ENCODE peak calls at places on chromosomes 13 and 19, in ten cellular contexts. N is esophagus squamous epithelium, B is AG09309, E is spleen, A is lower leg skin, M is psoas muscle, L is tibial nerve, Z is cardiac fibroblast, S is heart right ventricle, K is HepG2. U is an unnamed sample.

GRCh38 chr19:45215391-45216191 is 29.6 kb downstream of the EXOC3L2 start:
- DNase-seq in N (no peak), B (no peak), E (peak; percentile 81), A (no peak), M (no peak), L (no peak), Z (no peak), S (peak; percentile 17), K (no peak), U (no peak)

GRCh38 chr19:6065685-6066365 is 44.5 kb downstream of the RFX2 start:
- DNase-seq in N (no peak), B (no peak), E (no peak), A (peak; percentile 87), M (peak; percentile 30), L (no peak), Z (no peak), S (peak; percentile 66), K (peak; percentile 87), U (peak; percentile 17)

GRCh38 chr19:36528921-36529518 is 949 bp upstream of the ZNF260 start:
- DNase-seq in N (no peak), B (no peak), E (no peak), A (no peak), M (no peak), L (no peak), Z (no peak), S (no peak), K (peak; percentile 8), U (no peak)

GRCh38 chr13:98476538-98476966 is 100.4 kb downstream of the STK24 start:
- DNase-seq in N (no peak), B (peak; percentile 71), E (peak; percentile 92), A (peak; percentile 92), M (peak; percentile 69), L (no peak), Z (peak; percentile 93), S (no peak), K (no peak), U (peak; percentile 88)

GRCh38 chr13:111382411-111382810 is 62.0 kb downstream of the TEX29 start:
- DNase-seq in N (no peak), B (no peak), E (peak; percentile 28), A (peak; percentile 58), M (no peak), L (no peak), Z (no peak), S (no peak), K (no peak), U (no peak)

GRCh38 chr19:4815426-4816387 is 15.8 kb downstream of the TICAM1 start:
- DNase-seq in N (peak; percentile 51), B (peak; percentile 60), E (peak; percentile 91), A (peak; percentile 96), M (peak; percentile 87), L (peak; percentile 74), Z (peak; percentile 94), S (peak; percentile 94), K (peak; percentile 93), U (peak; percentile 92)

GRCh38 chr19:5967994-5968430 is 9.9 kb downstream of the RANBP3 start:
- DNase-seq in N (no peak), B (peak; percentile 38), E (peak; percentile 73), A (no peak), M (peak; percentile 46), L (peak; percentile 43), Z (peak; percentile 82), S (peak; percentile 74), K (peak; percentile 64), U (peak; percentile 90)

GRCh38 chr19:34336781-34337271 is 28.2 kb upstream of the GPI start:
- DNase-seq in N (no peak), B (no peak), E (no peak), A (no peak), M (no peak), L (no peak), Z (peak; percentile 62), S (peak; percentile 44), K (no peak), U (peak; percentile 48)

GRCh38 chr19:46579286-46579944 is 21.7 kb upstream of the CALM3 start:
- DNase-seq in N (no peak), B (no peak), E (no peak), A (peak; percentile 70), M (no peak), L (no peak), Z (peak; percentile 23), S (no peak), K (no peak), U (no peak)

GRCh38 chr13:25752957-25753540 is 298.8 kb downstream of the SHISA2 start:
- DNase-seq in N (no peak), B (no peak), E (no peak), A (peak; percentile 86), M (peak; percentile 51), L (peak; percentile 14), Z (peak; percentile 58), S (peak; percentile 50), K (no peak), U (peak; percentile 12)

GRCh38 chr13:45546410-45546765 is 69.2 kb downstream of the ERICH6B start:
- DNase-seq in N (no peak), B (no peak), E (no peak), A (no peak), M (no peak), L (no peak), Z (no peak), S (no peak), K (no peak), U (no peak)

GRCh38 chr19:52991021-52991420 is 22.7 kb upstream of the ERVV-1 start:
- DNase-seq in N (no peak), B (no peak), E (no peak), A (no peak), M (no peak), L (no peak), Z (peak; percentile 13), S (no peak), K (no peak), U (peak; percentile 75)

GRCh38 chr13:28494537-28494860 is 429 bp downstream of the FLT1 start:
- DNase-seq in N (no peak), B (no peak), E (no peak), A (no peak), M (no peak), L (no peak), Z (peak; percentile 24), S (no peak), K (no peak), U (no peak)
- H3K4me3 ChIP-seq in N (peak overlapping the region; percentile 68), B (peak overlapping the region; percentile 94), E (peak overlapping the region; percentile 72), A (peak overlapping the region; percentile 33), M (peak overlapping the region; percentile 72), L (peak overlapping the region; percentile 23), Z (peak overlapping the region; percentile 60), S (peak overlapping the region; percentile 83), K (no peak overlapping the region), U (peak overlapping the region; percentile 93)

DNA sequence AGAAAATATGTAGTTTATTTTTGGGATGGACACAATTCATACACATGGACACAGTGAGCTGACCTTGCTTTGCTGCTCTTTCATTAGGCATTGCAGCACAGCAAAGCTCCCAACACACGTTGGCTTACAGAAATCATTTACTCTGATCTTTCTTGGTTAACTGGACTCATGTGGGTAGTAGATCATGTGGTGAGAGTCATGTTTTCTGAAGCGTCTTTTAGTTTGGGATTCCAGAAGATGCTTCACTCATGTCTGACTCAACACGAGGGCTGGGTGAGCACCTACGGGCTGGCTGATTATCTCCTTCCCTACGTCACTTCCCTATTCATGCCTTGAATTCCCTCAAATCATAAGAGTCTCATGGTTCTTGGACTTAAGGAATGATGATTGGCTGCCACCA is 12.1 kb upstream of the LGALS16 start:
- DNase-seq in N (no peak), B (no peak), E (no peak), A (no peak), M (no peak), L (no peak), Z (no peak), S (no peak), K (no peak), U (no peak)
- TF ChIP-seq CTCF in N (no peak), B (no peak), E (no peak), A (no peak), M (no peak), L (no peak), Z (no peak), S (no peak), K (no peak), U (no peak)

GRCh38 chr13:29279859-29280258 is 315.6 kb downstream of the SLC7A1 start:
- DNase-seq in N (no peak), B (no peak), E (no peak), A (no peak), M (no peak), L (no peak), Z (no peak), S (no peak), K (no peak), U (no peak)

GRCh38 chr13:29284726-29285125 is 310.8 kb downstream of the SLC7A1 start:
- DNase-seq in N (no peak), B (no peak), E (no peak), A (no peak), M (no peak), L (no peak), Z (no peak), S (no peak), K (no peak), U (no peak)

DNA sequence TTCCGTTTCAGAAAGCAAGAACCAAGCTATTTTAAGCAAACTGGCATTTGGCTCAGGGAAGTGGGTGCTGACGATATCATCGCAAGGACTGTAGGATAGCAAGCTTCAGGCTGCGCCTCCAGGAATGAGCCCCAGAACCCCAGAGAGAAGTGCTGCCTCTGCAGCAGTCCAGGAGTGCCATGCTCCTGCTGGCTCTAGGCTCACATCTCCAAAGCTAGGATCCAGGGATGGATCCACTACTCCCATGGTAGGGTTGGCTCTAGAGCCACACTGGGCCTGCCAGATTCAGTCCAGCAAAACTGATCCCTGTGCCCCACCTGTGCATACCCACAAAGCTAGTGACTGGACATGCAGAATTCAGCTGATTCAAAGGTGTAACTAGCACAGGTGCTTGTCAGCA is 313.4 kb downstream of the SLC7A1 start:
- DNase-seq in N (no peak), B (no peak), E (no peak), A (no peak), M (no peak), L (no peak), Z (no peak), S (no peak), K (no peak), U (no peak)
- H3K4me3 ChIP-seq in N (no peak overlapping the region), B (no peak overlapping the region), E (no peak overlapping the region), A (no peak overlapping the region), M (no peak overlapping the region), L (no peak overlapping the region), Z (no peak overlapping the region), S (no peak overlapping the region), K (no peak overlapping the region), U (no peak overlapping the region)

GRCh38 chr13:21033224-21033855 is 28.0 kb downstream of the LATS2 start:
- DNase-seq in N (no peak), B (no peak), E (no peak), A (peak; percentile 84), M (no peak), L (no peak), Z (peak; percentile 73), S (peak; percentile 38), K (no peak), U (peak; percentile 58)

GRCh38 chr13:21033866-21034601 is 27.4 kb downstream of the LATS2 start:
- DNase-seq in N (no peak), B (no peak), E (no peak), A (peak; percentile 78), M (no peak), L (no peak), Z (peak; percentile 50), S (no peak), K (no peak), U (no peak)

GRCh38 chr13:21032656-21033055 is 28.7 kb downstream of the LATS2 start:
- DNase-seq in N (no peak), B (no peak), E (no peak), A (peak; percentile 67), M (no peak), L (no peak), Z (no peak), S (no peak), K (no peak), U (no peak)

GRCh38 chr13:21037656-21038055 is 23.7 kb downstream of the LATS2 start:
- DNase-seq in N (no peak), B (no peak), E (no peak), A (peak; percentile 49), M (no peak), L (no peak), Z (no peak), S (no peak), K (no peak), U (no peak)

GRCh38 chr13:21034602-21035190 is 26.7 kb downstream of the LATS2 start:
- DNase-seq in N (no peak), B (no peak), E (no peak), A (peak; percentile 68), M (no peak), L (no peak), Z (peak; percentile 53), S (peak; percentile 50), K (no peak), U (peak; percentile 58)
- TF ChIP-seq CTCF in N (no peak), B (peak; percentile 43), E (peak; percentile 38), A (no peak), M (peak; percentile 39), L (peak; percentile 39), Z (peak; percentile 47), S (peak; percentile 20), K (no peak), U (peak; percentile 34)

U was measured in fibroblast of villous mesenchyme.